ENCODE peak calls at places on chromosomes 5 and 9, in five cellular contexts. F is NCI-H69, B is GM12864, V is T-helper 2 cell, P is transverse colon. E is an unnamed sample.

GRCh38 chr5:147455822-147456221 is 54.0 kb downstream of the DPYSL3 start:
- DNase-seq in F (peak), B (no peak), V (no peak), P (no peak), E (no peak)

GRCh38 chr9:117073539-117074336 is 341.1 kb downstream of the ASTN2 start:
- DNase-seq in F (peak), B (no peak), V (no peak), P (no peak), E (peak)

GRCh38 chr5:149135536-149136201 is 5.6 kb upstream of the ABLIM3 start:
- DNase-seq in F (no peak), B (no peak), V (no peak), P (no peak), E (no peak)

GRCh38 chr9:97924386-97924785 is 2.1 kb upstream of the TRMO start:
- DNase-seq in F (no peak), B (no peak), V (no peak), P (no peak), E (no peak)

GRCh38 chr5:133612021-133612860 is at the start of gene FSTL4:
- DNase-seq in F (peak), B (no peak), V (no peak), P (peak), E (peak)

GRCh38 chr5:2193142-2193922 is 310.6 kb upstream of the IRX4 start:
- DNase-seq in F (no peak), B (no peak), V (no peak), P (no peak), E (no peak)

GRCh38 chr9:26744362-26744965 is 148.1 kb downstream of the CAAP1 start:
- DNase-seq in F (peak), B (no peak), V (no peak), P (no peak), E (no peak)

GRCh38 chr9:124084087-124084486 is 72.5 kb downstream of the LHX2 start:
- DNase-seq in F (no peak), B (no peak), V (no peak), P (no peak), E (no peak)

GRCh38 chr5:138974227-138975063 is 99.3 kb upstream of the LRRTM2 start:
- DNase-seq in F (peak), B (no peak), V (no peak), P (no peak), E (peak)

GRCh38 chr5:20113031-20113685 is 125.2 kb upstream of the CDH18 start:
- DNase-seq in F (peak), B (no peak), V (no peak), P (no peak), E (no peak)

GRCh38 chr5:173618927-173619519 is 2.6 kb upstream of the BOD1 start:
- DNase-seq in F (peak), B (peak), V (peak), P (peak), E (peak)

GRCh38 chr5:177396086-177396485 is 4.4 kb downstream of the PFN3 start:
- DNase-seq in F (no peak), B (no peak), V (no peak), P (no peak), E (no peak)

GRCh38 chr5:102959055-102959454 is 160.9 kb downstream of the GIN1 start:
- DNase-seq in F (no peak), B (no peak), V (no peak), P (no peak), E (no peak)

GRCh38 chr5:102866315-102866693 is 111.2 kb downstream of the PAM start:
- DNase-seq in F (no peak), B (no peak), V (no peak), P (no peak), E (no peak)

GRCh38 chr5:177470759-177471536 is 2.5 kb downstream of the DBN1 start:
- DNase-seq in F (no peak), B (no peak), V (no peak), P (no peak), E (no peak)

GRCh38 chr5:458547-459353 is 15.8 kb downstream of the EXOC3 start:
- DNase-seq in F (no peak), B (no peak), V (peak), P (peak), E (no peak)

GRCh38 chr5:62310426-62311105 is 4.6 kb downstream of the KIF2A start:
- DNase-seq in F (no peak), B (no peak), V (no peak), P (no peak), E (no peak)

GRCh38 chr5:107671742-107672211 is 1.0 kb upstream of the EFNA5 start:
- DNase-seq in F (peak), B (no peak), V (no peak), P (peak), E (no peak)

GRCh38 chr5:135309391-135310327 is 89.4 kb downstream of the MACROH2A1 start:
- DNase-seq in F (no peak), B (no peak), V (no peak), P (no peak), E (no peak)

GRCh38 chr9:34493972-34494535 is 28.7 kb downstream of the ENHO start:
- DNase-seq in F (no peak), B (no peak), V (no peak), P (peak), E (peak)

GRCh38 chr5:38167562-38167996 is 90.8 kb upstream of the EGFLAM start:
- DNase-seq in F (no peak), B (no peak), V (no peak), P (no peak), E (no peak)

GRCh38 chr5:32961066-32961429 is 249.9 kb downstream of the NPR3 start:
- DNase-seq in F (no peak), B (no peak), V (no peak), P (no peak), E (no peak)

GRCh38 chr9:37953775-37954437 is 50.0 kb upstream of the SLC25A51 start:
- DNase-seq in F (no peak), B (peak), V (no peak), P (no peak), E (no peak)

GRCh38 chr9:123851851-123852250 is 78.1 kb downstream of the DENND1A start:
- DNase-seq in F (no peak), B (no peak), V (no peak), P (no peak), E (no peak)

GRCh38 chr9:5838884-5839571 is 6.1 kb upstream of the ERMP1 start:
- DNase-seq in F (peak), B (no peak), V (no peak), P (peak), E (no peak)

GRCh38 chr9:137666950-137667670 is 48.3 kb downstream of the EHMT1 start:
- DNase-seq in F (peak), B (no peak), V (no peak), P (peak), E (no peak)

GRCh38 chr9:135080286-135081263 is 6.9 kb upstream of the OLFM1 start:
- DNase-seq in F (no peak), B (no peak), V (no peak), P (peak), E (no peak)

GRCh38 chr5:94901071-94901979 is 282.9 kb downstream of the SLF1 start:
- DNase-seq in F (no peak), B (peak), V (no peak), P (no peak), E (no peak)

GRCh38 chr9:26264709-26265601 is 586.7 kb upstream of the TUSC1 start:
- DNase-seq in F (no peak), B (no peak), V (no peak), P (no peak), E (no peak)